ENCODE peak calls at places on chromosome 14, in four cellular contexts. L, K, W and A are unnamed samples.

GRCh38 chr14:54797556-54797955 is 105.1 kb downstream of the GCH1 start:
- DNase-seq in L (no peak), K (no peak), W (no peak), A (no peak)

GRCh38 chr14:27078176-27078575 is 480.3 kb upstream of the NOVA1 start:
- DNase-seq in L (no peak), K (no peak), W (no peak), A (no peak)

GRCh38 chr14:85909581-85909980 is 379.6 kb downstream of the FLRT2 start:
- DNase-seq in L (no peak), K (no peak), W (no peak), A (no peak)

GRCh38 chr14:32010561-32011188 is 66.4 kb upstream of the ARHGAP5 start:
- DNase-seq in L (no peak), K (peak; percentile 73), W (no peak), A (peak; percentile 33)

GRCh38 chr14:97771340-97772045 is 974.3 kb downstream of the VRK1 start:
- DNase-seq in L (no peak), K (no peak), W (no peak), A (no peak)

GRCh38 chr14:33184587-33184986 is 245.9 kb downstream of the NPAS3 start:
- DNase-seq in L (no peak), K (no peak), W (no peak), A (no peak)

GRCh38 chr14:60161176-60162107 is 3.8 kb downstream of the DHRS7 start:
- DNase-seq in L (peak; percentile 66), K (no peak), W (peak; percentile 92), A (no peak)

GRCh38 chr14:49991491-49991890 is 98.6 kb downstream of the ARF6 start:
- DNase-seq in L (no peak), K (no peak), W (no peak), A (no peak)

GRCh38 chr14:76432967-76433752 is 57.2 kb downstream of the ESRRB start:
- DNase-seq in L (no peak), K (no peak), W (no peak), A (no peak)

GRCh38 chr14:33978892-33979612 is 28.2 kb upstream of the EGLN3 start:
- DNase-seq in L (no peak), K (no peak), W (no peak), A (no peak)

GRCh38 chr14:39303100-39303499 is 69.4 kb downstream of the MIA2 start:
- DNase-seq in L (no peak), K (no peak), W (no peak), A (no peak)

GRCh38 chr14:23861666-23862065 is 91.9 kb upstream of the DHRS4 start:
- DNase-seq in L (no peak), K (no peak), W (no peak), A (no peak)

GRCh38 chr14:88507208-88507607 is 47.6 kb downstream of the PTPN21 start:
- DNase-seq in L (no peak), K (no peak), W (no peak), A (no peak)

GRCh38 chr14:101927859-101928258 is 36.5 kb upstream of the DYNC1H1 start:
- DNase-seq in L (peak; percentile 91), K (no peak), W (peak; percentile 93), A (no peak)

GRCh38 chr14:95496690-95497241 is 19.7 kb downstream of the SYNE3 start:
- DNase-seq in L (no peak), K (no peak), W (no peak), A (no peak)

GRCh38 chr14:64233791-64234190 is 60.4 kb downstream of the ESR2 start:
- DNase-seq in L (no peak), K (no peak), W (no peak), A (no peak)

GRCh38 chr14:64649383-64649998 is 54.7 kb upstream of the PLEKHG3 start:
- DNase-seq in L (peak; percentile 74), K (no peak), W (peak; percentile 78), A (no peak)

GRCh38 chr14:54787263-54787662 is 115.4 kb downstream of the GCH1 start:
- DNase-seq in L (no peak), K (no peak), W (no peak), A (no peak)

GRCh38 chr14:51653096-51653814 is 1.5 kb downstream of the FRMD6 start:
- DNase-seq in L (no peak), K (no peak), W (no peak), A (no peak)

GRCh38 chr14:87888136-87888999 is 104.6 kb downstream of the GALC start:
- DNase-seq in L (no peak), K (no peak), W (peak; percentile 14), A (no peak)

GRCh38 chr14:92924247-92924646 is 1.3 kb downstream of the CHGA start:
- DNase-seq in L (no peak), K (no peak), W (no peak), A (no peak)

GRCh38 chr14:100192672-100193416 is 33.4 kb upstream of the DEGS2 start:
- DNase-seq in L (peak; percentile 100), K (peak; percentile 97), W (peak; percentile 99), A (peak; percentile 100)
- TF ChIP-seq POLR2A in L (no peak), K (peak; percentile 68), W (peak; percentile 61), A (no peak)

DNA sequence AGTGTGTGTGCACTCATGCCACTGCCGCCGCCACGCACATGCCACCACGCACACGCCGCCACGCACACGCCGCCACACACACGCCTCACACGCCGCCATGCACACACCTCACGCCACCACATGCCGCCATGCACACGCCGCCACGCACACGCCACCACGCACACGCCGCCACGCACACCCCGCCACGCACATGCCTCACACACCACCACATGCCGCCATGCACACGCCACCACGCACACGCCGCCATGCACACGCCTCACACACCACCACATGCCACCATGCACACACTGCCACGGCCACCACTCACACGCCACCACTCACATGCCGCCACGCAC is 6.3 kb downstream of the CLBA1 start:
- DNase-seq in L (no peak), K (no peak), W (no peak), A (no peak)
- TF ChIP-seq POLR2A in L (no peak), K (no peak), W (no peak), A (no peak)

GRCh38 chr14:74712499-74713394 is at the start of the genes AREL1 and FCF1:
- DNase-seq in L (peak; percentile 87), K (peak; percentile 85), W (peak; percentile 82), A (peak; percentile 56)
- TF ChIP-seq POLR2A in L (no peak), K (no peak), W (peak; percentile 83), A (peak; percentile 39)

GRCh38 chr14:89903340-89903965 is 51.1 kb downstream of the EFCAB11 start:
- DNase-seq in L (no peak), K (no peak), W (no peak), A (no peak)
- TF ChIP-seq POLR2A in L (no peak), K (no peak), W (no peak), A (no peak)

DNA sequence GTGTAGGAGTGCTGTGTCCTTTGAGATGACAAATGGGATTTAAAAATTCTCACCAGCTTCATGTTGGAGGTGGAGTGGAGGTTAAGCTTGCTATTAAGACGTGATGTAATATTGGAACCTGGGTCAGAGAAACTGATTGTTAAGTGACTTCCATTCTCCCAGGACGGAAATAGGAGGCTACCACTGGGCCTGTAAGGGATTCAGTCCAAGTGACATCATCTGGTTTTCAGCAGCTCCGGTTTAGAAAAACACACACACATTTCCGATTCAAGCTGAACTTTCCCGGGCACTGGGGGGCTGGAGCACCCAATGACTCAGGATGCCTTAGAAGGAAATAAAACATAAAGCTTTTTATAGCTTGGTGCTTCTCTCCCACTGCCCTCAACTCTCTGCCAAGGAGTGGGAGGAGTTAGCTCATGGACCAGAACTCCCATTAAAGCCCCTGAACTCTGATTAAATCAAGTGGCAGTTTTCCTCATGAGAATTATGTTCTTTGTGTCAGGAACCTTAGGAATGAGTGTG is 12.4 kb downstream of the CALM1 start:
- DNase-seq in L (peak; percentile 52), K (no peak), W (no peak), A (peak; percentile 93)
- TF ChIP-seq POLR2A in L (no peak), K (no peak), W (no peak), A (no peak)

GRCh38 chr14:100692859-100693558 is 33.7 kb upstream of the DLK1 start:
- DNase-seq in L (no peak), K (peak; percentile 91), W (no peak), A (peak; percentile 95)
- TF ChIP-seq POLR2A in L (no peak), K (peak; percentile 70), W (no peak), A (peak; percentile 48)

GRCh38 chr14:56205906-56206305 is 87.7 kb downstream of the PELI2 start:
- DNase-seq in L (no peak), K (no peak), W (no peak), A (no peak)

GRCh38 chr14:56199976-56200577 is 81.9 kb downstream of the PELI2 start:
- DNase-seq in L (no peak), K (no peak), W (no peak), A (no peak)

GRCh38 chr14:56199095-56199975 is 81.1 kb downstream of the PELI2 start:
- DNase-seq in L (peak; percentile 68), K (no peak), W (peak; percentile 49), A (peak; percentile 5)

GRCh38 chr14:56198438-56198837 is 80.2 kb downstream of the PELI2 start:
- DNase-seq in L (no peak), K (no peak), W (no peak), A (no peak)

DNA sequence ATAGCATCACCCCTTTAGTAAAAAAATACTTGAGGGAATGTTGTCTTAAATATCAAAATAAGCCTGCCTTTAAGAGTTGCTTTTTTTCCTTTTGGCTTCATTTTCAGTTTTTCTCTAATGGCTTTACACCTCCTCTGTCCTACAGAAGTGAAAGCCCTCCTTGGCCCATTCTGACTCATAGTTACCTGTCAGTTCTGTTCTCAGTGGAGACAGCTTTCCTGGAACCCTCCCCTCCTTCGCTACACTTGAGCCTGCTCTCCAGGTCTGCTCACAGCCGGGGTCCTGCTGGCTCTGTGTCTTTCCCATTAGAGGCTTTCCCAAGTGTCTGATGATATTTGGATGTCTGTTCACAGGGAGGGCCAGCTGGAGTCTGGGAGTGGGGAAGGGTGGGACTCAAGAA is 84.0 kb downstream of the PELI2 start:
- DNase-seq in L (no peak), K (no peak), W (no peak), A (no peak)
- TF ChIP-seq POLR2A in L (no peak), K (no peak), W (no peak), A (no peak)